ENCODE peak calls at places on chromosomes 6 and 20, in ten cellular contexts. X is AG08396; M is spleen; B is ELF-1; R is stimulated activated CD4-positive, alpha-beta T cell treated with anti-CD3 and anti-CD28 coated beads, TNF-alpha, amount 100 ng/mL, for 24 hours; K is NCI-H1417 treated with DMSO at 0.1 percent for 48 hours; C is NCI-H774; Q is left ventricle myocardium superior; S is left lobe of liver; H is fibroblast of mammary gland. Y is an unnamed sample.
A peak's percentile ranks its signal among the peaks of the same experiment; 100 is the strongest.

GRCh38 chr6:23325065-23325464 is 755.7 kb downstream of the HDGFL1 start:
- DNase-seq in X (no peak), M (no peak), B (no peak), R (no peak), K (no peak), C (no peak), Q (no peak), S (no peak), H (no peak), Y (no peak)

GRCh38 chr6:143348531-143348930 is 102.0 kb downstream of the ADAT2 start:
- DNase-seq in X (no peak), M (no peak), B (no peak), R (no peak), K (no peak), C (no peak), Q (no peak), S (no peak), H (no peak), Y (no peak)

GRCh38 chr6:21846541-21847451 is 253.2 kb downstream of the SOX4 start:
- DNase-seq in X (no peak), M (no peak), B (peak; percentile 30), R (no peak), K (peak; percentile 77), C (peak; percentile 90), Q (no peak), S (no peak), H (no peak), Y (peak; percentile 66)

GRCh38 chr6:7389162-7389450 is 436 bp downstream of the CAGE1 start:
- DNase-seq in X (peak; percentile 52), M (no peak), B (no peak), R (no peak), K (no peak), C (no peak), Q (no peak), S (no peak), H (peak; percentile 54), Y (no peak)

GRCh38 chr6:85113934-85114582 is 335.8 kb upstream of the NT5E start:
- DNase-seq in X (no peak), M (no peak), B (no peak), R (no peak), K (peak; percentile 72), C (peak; percentile 89), Q (peak; percentile 26), S (no peak), H (peak; percentile 71), Y (no peak)

GRCh38 chr6:128505603-128506002 is 14.8 kb downstream of the PTPRK start:
- DNase-seq in X (no peak), M (no peak), B (no peak), R (no peak), K (no peak), C (no peak), Q (no peak), S (no peak), H (no peak), Y (no peak)

GRCh38 chr20:35329435-35330139 is 37.4 kb upstream of the FAM83C start:
- DNase-seq in X (no peak), M (no peak), B (peak; percentile 85), R (no peak), K (no peak), C (no peak), Q (no peak), S (no peak), H (peak; percentile 74), Y (peak; percentile 61)

GRCh38 chr6:166768761-166769160 is 141.7 kb upstream of the RPS6KA2 start:
- DNase-seq in X (no peak), M (no peak), B (no peak), R (no peak), K (no peak), C (no peak), Q (no peak), S (no peak), H (no peak), Y (no peak)

GRCh38 chr6:40328376-40328987 is 258.7 kb downstream of the LRFN2 start:
- DNase-seq in X (no peak), M (no peak), B (peak; percentile 90), R (peak; percentile 15), K (no peak), C (peak; percentile 33), Q (peak; percentile 44), S (peak; percentile 69), H (no peak), Y (peak; percentile 13)

GRCh38 chr20:33442136-33443005 is 1.2 kb downstream of the SNTA1 start:
- DNase-seq in X (no peak), M (peak; percentile 68), B (no peak), R (no peak), K (no peak), C (no peak), Q (peak; percentile 45), S (no peak), H (no peak), Y (peak; percentile 66)

GRCh38 chr6:16305246-16305725 is 66.9 kb downstream of the GMPR start:
- DNase-seq in X (no peak), M (no peak), B (no peak), R (no peak), K (no peak), C (no peak), Q (no peak), S (no peak), H (no peak), Y (no peak)

GRCh38 chr20:6886065-6886729 is 118.7 kb downstream of the BMP2 start:
- DNase-seq in X (no peak), M (no peak), B (peak; percentile 84), R (no peak), K (peak; percentile 72), C (no peak), Q (no peak), S (no peak), H (no peak), Y (no peak)

GRCh38 chr6:108133594-108134179 is 32.1 kb upstream of the NR2E1 start:
- DNase-seq in X (peak; percentile 89), M (peak; percentile 86), B (peak; percentile 98), R (no peak), K (no peak), C (peak; percentile 80), Q (peak; percentile 70), S (no peak), H (peak; percentile 57), Y (no peak)

Y was measured in OCI-LY7.